ENCODE peak calls at places on chromosomes 4 and X, in nine cellular contexts. W is stomach, O is IMR-90, A is tibial nerve, Y is endothelial cell of umbilical vein, V is upper lobe of left lung, B is H1, M is heart left ventricle, G is HCT116. I is an unnamed sample.

GRCh38 chrX:55489315-55490009 is at the start of gene USP51:
- DNase-seq in W (peak; percentile 42), O (peak; percentile 51), A (peak; percentile 36), Y (peak; percentile 31), V (peak; percentile 66), B (no peak), M (peak; percentile 46), G (no peak), I (peak; percentile 89)

GRCh38 chr4:11603594-11604194 is 175.0 kb upstream of the HS3ST1 start:
- DNase-seq in W (no peak), O (no peak), A (no peak), Y (no peak), V (no peak), B (no peak), M (no peak), G (no peak), I (no peak)

GRCh38 chr4:47213106-47213505 is 181.7 kb downstream of the GABRB1 start:
- DNase-seq in W (no peak), O (peak; percentile 14), A (no peak), Y (no peak), V (no peak), B (no peak), M (no peak), G (no peak), I (no peak)

GRCh38 chrX:41010188-41010846 is 74.9 kb upstream of the USP9X start:
- DNase-seq in W (peak; percentile 79), O (peak; percentile 88), A (peak; percentile 77), Y (peak; percentile 91), V (peak; percentile 84), B (no peak), M (peak; percentile 79), G (no peak), I (peak; percentile 92)

GRCh38 chrX:48761674-48762471 is at the start of gene GLOD5:
- DNase-seq in W (peak; percentile 74), O (no peak), A (no peak), Y (no peak), V (peak; percentile 73), B (peak; percentile 31), M (no peak), G (peak; percentile 35), I (no peak)

GRCh38 chr4:9923195-9923812 is 98.0 kb downstream of the SLC2A9 start:
- DNase-seq in W (no peak), O (no peak), A (no peak), Y (no peak), V (no peak), B (no peak), M (no peak), G (no peak), I (no peak)

GRCh38 chr4:128521634-128522253 is 234.1 kb upstream of the PGRMC2 start:
- DNase-seq in W (no peak), O (peak; percentile 59), A (no peak), Y (peak; percentile 95), V (no peak), B (no peak), M (no peak), G (no peak), I (no peak)

GRCh38 chr4:16198271-16198670 is 28.0 kb downstream of the TAPT1 start:
- DNase-seq in W (no peak), O (no peak), A (no peak), Y (peak; percentile 80), V (no peak), B (no peak), M (no peak), G (no peak), I (no peak)

GRCh38 chr4:111037591-111037990 is 414.7 kb upstream of the PITX2 start:
- DNase-seq in W (no peak), O (no peak), A (no peak), Y (no peak), V (no peak), B (no peak), M (no peak), G (no peak), I (no peak)

GRCh38 chr4:183601381-183601780 is 57.6 kb downstream of the RWDD4 start:
- DNase-seq in W (no peak), O (no peak), A (no peak), Y (no peak), V (no peak), B (no peak), M (no peak), G (no peak), I (no peak)

GRCh38 chr4:64781737-64782326 is 372.6 kb upstream of the TECRL start:
- DNase-seq in W (no peak), O (peak; percentile 10), A (no peak), Y (peak; percentile 71), V (no peak), B (no peak), M (no peak), G (no peak), I (no peak)

GRCh38 chr4:140047017-140047640 is 106.9 kb downstream of the MAML3 start:
- DNase-seq in W (peak; percentile 33), O (no peak), A (no peak), Y (peak; percentile 43), V (no peak), B (no peak), M (peak; percentile 77), G (no peak), I (no peak)

GRCh38 chr4:140047781-140048180 is 106.2 kb downstream of the MAML3 start:
- DNase-seq in W (no peak), O (no peak), A (no peak), Y (peak; percentile 69), V (no peak), B (no peak), M (no peak), G (no peak), I (no peak)

GRCh38 chr4:140049924-140050681 is 103.9 kb downstream of the MAML3 start:
- DNase-seq in W (no peak), O (peak; percentile 48), A (no peak), Y (peak; percentile 82), V (no peak), B (no peak), M (no peak), G (no peak), I (no peak)

GRCh38 chr4:140048419-140049022 is 105.5 kb downstream of the MAML3 start:
- DNase-seq in W (no peak), O (no peak), A (no peak), Y (peak; percentile 50), V (no peak), B (no peak), M (no peak), G (no peak), I (no peak)

DNA sequence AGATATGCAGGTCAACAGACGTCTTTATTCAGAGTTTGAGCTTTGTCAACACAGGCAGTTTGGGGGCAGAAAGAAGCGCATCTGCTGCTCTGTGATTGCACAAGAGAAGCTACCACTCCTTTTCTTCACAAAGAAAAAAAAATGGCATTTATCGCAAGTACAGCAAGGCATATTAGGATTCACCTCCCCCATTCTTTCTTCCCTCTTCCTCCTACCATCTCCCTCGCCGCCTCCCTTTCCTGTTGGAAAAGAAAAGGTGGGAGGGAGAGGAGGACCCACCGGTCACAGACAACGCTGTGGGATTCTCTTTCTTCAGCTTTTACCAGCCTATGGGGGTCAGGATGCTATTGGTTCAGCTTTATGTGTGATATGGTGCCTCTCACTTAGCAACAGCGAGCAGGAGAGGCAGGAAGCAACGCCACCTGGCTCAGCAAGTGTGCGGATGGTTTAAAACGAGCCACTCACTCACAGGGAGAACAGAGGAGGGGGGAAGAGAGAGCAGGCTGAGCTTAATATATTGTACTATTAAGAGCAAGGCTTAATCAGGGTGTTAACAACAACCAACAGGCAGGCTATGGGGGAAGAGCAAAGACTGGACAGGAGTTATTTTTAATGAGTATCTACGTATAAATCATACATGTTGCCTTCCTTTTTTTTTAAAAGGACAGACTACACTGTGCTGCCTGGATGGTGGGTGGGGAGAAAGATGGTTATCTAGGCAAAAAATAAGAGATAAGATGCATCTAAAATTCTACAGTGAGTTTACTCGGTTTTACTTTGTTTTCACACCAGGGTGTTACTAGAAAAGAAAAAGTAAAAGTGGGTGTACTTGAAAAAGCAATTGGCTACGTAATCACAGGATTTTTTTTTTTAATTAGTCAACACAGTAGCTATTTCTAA is 104.7 kb downstream of the MAML3 start:
- DNase-seq in W (peak; percentile 49), O (peak; percentile 57), A (peak; percentile 31), Y (peak; percentile 85), V (peak; percentile 74), B (no peak), M (no peak), G (no peak), I (no peak)
- TF ChIP-seq POLR2A in W (no peak), O (no peak), A (no peak), Y (peak; percentile 32), V (no peak), B (no peak), M (no peak), G (no peak), I (no peak)

GRCh38 chr4:151012836-151013235 is 2.2 kb downstream of the LRBA start:
- DNase-seq in W (peak; percentile 48), O (no peak), A (no peak), Y (no peak), V (peak; percentile 56), B (no peak), M (no peak), G (peak; percentile 7), I (no peak)
- H3K4me3 ChIP-seq in W (peak overlapping the region; percentile 98), O (no peak overlapping the region), A (no peak overlapping the region), Y (no peak overlapping the region), V (peak overlapping the region; percentile 6), B (peak overlapping the region; percentile 97), M (peak overlapping the region; percentile 100), G (peak overlapping the region; percentile 85), I (peak overlapping the region; percentile 100)

DNA sequence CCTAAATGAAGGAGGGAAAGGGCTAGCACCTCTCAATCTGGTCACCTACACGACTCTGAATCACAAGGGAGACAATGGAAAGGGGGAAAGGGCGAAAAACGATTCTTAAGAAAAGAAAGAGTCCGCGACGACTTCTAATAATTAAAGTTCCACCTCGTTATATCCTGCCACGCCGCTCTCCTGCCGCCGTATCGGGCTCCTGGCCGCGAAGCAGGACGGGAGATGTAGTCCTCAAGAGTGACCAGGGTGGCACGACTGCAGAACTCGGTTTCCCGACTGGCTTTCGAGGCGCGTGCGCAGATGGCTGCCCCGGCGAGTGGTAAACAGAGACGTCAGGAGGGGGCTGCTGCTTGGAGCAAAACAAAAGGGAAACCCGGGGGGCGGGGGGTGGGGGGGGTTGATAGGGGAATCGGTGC is at the start of gene FOXO4:
- DNase-seq in W (peak; percentile 91), O (peak; percentile 80), A (peak; percentile 83), Y (peak; percentile 89), V (peak; percentile 96), B (peak; percentile 69), M (peak; percentile 94), G (peak; percentile 61), I (peak; percentile 94)
- TF ChIP-seq POLR2A in W (no peak), O (no peak), A (no peak), Y (peak; percentile 20), V (no peak), B (no peak), M (no peak), G (no peak), I (no peak)

DNA sequence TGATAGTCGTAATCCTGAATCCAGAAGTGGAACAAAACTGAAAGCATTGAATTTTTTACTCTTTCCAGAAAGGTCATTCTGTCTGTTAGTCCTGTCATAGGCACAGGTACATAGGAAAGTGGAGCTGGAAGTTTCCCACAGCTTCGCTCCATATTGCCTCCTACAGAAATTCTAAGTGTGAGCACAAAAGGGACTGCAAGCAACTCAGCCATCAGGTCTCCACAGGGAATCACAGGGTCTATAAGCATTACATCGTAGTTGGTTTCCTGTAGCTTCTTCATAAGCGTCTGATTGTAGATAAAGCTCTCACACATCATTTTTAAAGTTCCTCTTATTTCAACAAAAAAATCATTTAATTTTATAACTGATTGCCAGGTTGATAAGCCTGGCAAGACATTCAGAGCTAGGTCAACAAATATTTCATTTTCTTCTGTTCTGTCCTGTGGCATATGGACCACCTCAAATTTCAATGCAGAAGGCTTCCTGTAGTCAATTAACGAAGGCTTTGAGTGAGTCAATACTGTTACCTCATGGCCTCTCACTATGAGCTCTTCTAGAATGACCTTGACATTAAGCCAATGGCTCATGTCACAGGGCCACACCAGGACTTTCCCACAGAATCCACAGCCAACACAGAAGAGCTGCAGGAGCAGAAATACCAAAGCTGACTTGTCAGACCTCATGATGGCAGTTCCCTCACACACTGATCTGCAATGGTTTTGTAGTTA is at the start of gene UGT2A3:
- DNase-seq in W (no peak), O (no peak), A (no peak), Y (no peak), V (no peak), B (no peak), M (no peak), G (no peak), I (no peak)
- H3K4me3 ChIP-seq in W (no peak within 1 kb of the TSS), O (no peak within 1 kb of the TSS), A (no peak within 1 kb of the TSS), Y (no peak within 1 kb of the TSS), V (no peak within 1 kb of the TSS), B (no peak within 1 kb of the TSS), M (no peak within 1 kb of the TSS), G (no peak within 1 kb of the TSS), I (no peak within 1 kb of the TSS)

I was measured in vagina.